ENCODE peak calls at places on chromosomes 11 and 22, in six cellular contexts. One of them, this sample, is unnamed. For H3K4me1, the result is how much of the 10 kb centered on the place peaks cover.

GRCh38 chr11:75481602-75482309 is 44.0 kb downstream of the GDPD5 start:
- DNase-seq in psoas muscle: no peak
- DNase-seq in Peyer's patch: no peak
- DNase-seq in fibroblast of lung: no peak
- DNase-seq in cardiac muscle cell: no peak
- DNase-seq in tibial artery: no peak
- DNase-seq in this sample: no peak

GRCh38 chr11:11798586-11799438 is 43.0 kb upstream of the USP47 start:
- DNase-seq in psoas muscle: peak
- DNase-seq in Peyer's patch: peak
- DNase-seq in fibroblast of lung: peak
- DNase-seq in cardiac muscle cell: peak
- DNase-seq in tibial artery: peak
- DNase-seq in this sample: peak

GRCh38 chr22:49021097-49021925 is 806.4 kb downstream of the BRD1 start:
- DNase-seq in psoas muscle: peak
- DNase-seq in Peyer's patch: peak
- DNase-seq in fibroblast of lung: no peak
- DNase-seq in cardiac muscle cell: no peak
- DNase-seq in tibial artery: peak
- DNase-seq in this sample: no peak

GRCh38 chr22:21796863-21797262 is 61.3 kb upstream of the YPEL1 start:
- DNase-seq in psoas muscle: no peak
- DNase-seq in Peyer's patch: no peak
- DNase-seq in fibroblast of lung: no peak
- DNase-seq in cardiac muscle cell: no peak
- DNase-seq in tibial artery: no peak
- DNase-seq in this sample: no peak

GRCh38 chr22:24950272-24950902 is 2.1 kb upstream of the KIAA1671 start:
- DNase-seq in psoas muscle: no peak
- DNase-seq in Peyer's patch: no peak
- DNase-seq in fibroblast of lung: no peak
- DNase-seq in cardiac muscle cell: peak
- DNase-seq in tibial artery: no peak
- DNase-seq in this sample: no peak

GRCh38 chr11:101563166-101563565 is 20.6 kb downstream of the TRPC6 start:
- DNase-seq in psoas muscle: no peak
- DNase-seq in Peyer's patch: no peak
- DNase-seq in fibroblast of lung: no peak
- DNase-seq in cardiac muscle cell: no peak
- DNase-seq in tibial artery: no peak
- DNase-seq in this sample: no peak

GRCh38 chr22:40211481-40212052 is 33.8 kb downstream of the TNRC6B start:
- DNase-seq in psoas muscle: no peak
- DNase-seq in Peyer's patch: no peak
- DNase-seq in fibroblast of lung: no peak
- DNase-seq in cardiac muscle cell: no peak
- DNase-seq in tibial artery: no peak
- DNase-seq in this sample: no peak

GRCh38 chr11:2846056-2846455 is 39.5 kb downstream of the CDKN1C start:
- DNase-seq in psoas muscle: no peak
- DNase-seq in Peyer's patch: no peak
- DNase-seq in fibroblast of lung: no peak
- DNase-seq in cardiac muscle cell: peak
- DNase-seq in tibial artery: no peak
- DNase-seq in this sample: no peak

GRCh38 chr11:119366690-119367620 is 14.5 kb downstream of the USP2 start:
- DNase-seq in psoas muscle: no peak
- DNase-seq in Peyer's patch: peak
- DNase-seq in fibroblast of lung: no peak
- DNase-seq in cardiac muscle cell: no peak
- DNase-seq in tibial artery: no peak
- DNase-seq in this sample: no peak

GRCh38 chr11:98561216-98561615 is 459.5 kb upstream of the CNTN5 start:
- DNase-seq in psoas muscle: no peak
- DNase-seq in Peyer's patch: no peak
- DNase-seq in fibroblast of lung: no peak
- DNase-seq in cardiac muscle cell: no peak
- DNase-seq in tibial artery: no peak
- DNase-seq in this sample: no peak

GRCh38 chr11:78226684-78227680 is 38.3 kb downstream of the USP35 start:
- DNase-seq in psoas muscle: no peak
- DNase-seq in Peyer's patch: no peak
- DNase-seq in fibroblast of lung: no peak
- DNase-seq in cardiac muscle cell: no peak
- DNase-seq in tibial artery: no peak
- DNase-seq in this sample: no peak

GRCh38 chr11:113670830-113671215 is 35.3 kb downstream of the TMPRSS5 start:
- DNase-seq in psoas muscle: no peak
- DNase-seq in Peyer's patch: no peak
- DNase-seq in fibroblast of lung: no peak
- DNase-seq in cardiac muscle cell: no peak
- DNase-seq in tibial artery: no peak
- DNase-seq in this sample: no peak

GRCh38 chr11:57567210-57567511 is 311 bp downstream of the UBE2L6 start:
- DNase-seq in psoas muscle: no peak
- DNase-seq in Peyer's patch: no peak
- DNase-seq in fibroblast of lung: no peak
- DNase-seq in cardiac muscle cell: no peak
- DNase-seq in tibial artery: no peak
- DNase-seq in this sample: no peak

GRCh38 chr22:46959369-46959768 is 196.9 kb downstream of the TBC1D22A start:
- DNase-seq in psoas muscle: peak
- DNase-seq in Peyer's patch: no peak
- DNase-seq in fibroblast of lung: no peak
- DNase-seq in cardiac muscle cell: no peak
- DNase-seq in tibial artery: no peak
- DNase-seq in this sample: no peak

GRCh38 chr22:46956498-46957215 is 194.2 kb downstream of the TBC1D22A start:
- DNase-seq in psoas muscle: no peak
- DNase-seq in Peyer's patch: no peak
- DNase-seq in fibroblast of lung: no peak
- DNase-seq in cardiac muscle cell: no peak
- DNase-seq in tibial artery: no peak
- DNase-seq in this sample: no peak

GRCh38 chr22:46957521-46957920 is 195.1 kb downstream of the TBC1D22A start:
- DNase-seq in psoas muscle: peak
- DNase-seq in Peyer's patch: no peak
- DNase-seq in fibroblast of lung: no peak
- DNase-seq in cardiac muscle cell: no peak
- DNase-seq in tibial artery: no peak
- DNase-seq in this sample: no peak

GRCh38 chr22:46958649-46959048 is 196.2 kb downstream of the TBC1D22A start:
- DNase-seq in psoas muscle: no peak
- DNase-seq in Peyer's patch: no peak
- DNase-seq in fibroblast of lung: no peak
- DNase-seq in cardiac muscle cell: no peak
- DNase-seq in tibial artery: no peak
- DNase-seq in this sample: no peak

DNA sequence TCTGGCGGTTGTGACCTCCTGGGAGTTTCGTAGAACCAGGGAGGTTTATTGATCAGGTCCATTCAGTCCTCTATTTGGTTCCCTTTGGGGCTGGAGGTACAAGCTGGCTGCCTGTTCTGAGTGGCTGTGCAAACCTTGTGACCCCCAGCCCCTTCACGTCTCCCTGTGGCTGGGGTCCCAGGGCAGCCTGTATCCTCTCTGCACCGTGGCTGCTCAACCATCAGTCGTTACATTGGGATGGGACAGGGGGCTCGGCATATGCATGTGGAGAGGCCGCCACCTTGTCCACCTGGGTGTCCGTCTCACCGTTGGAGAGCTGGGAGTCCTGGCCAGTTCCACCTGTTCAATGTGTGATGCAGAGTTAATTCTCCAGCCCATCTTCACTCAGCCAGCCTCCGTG is 195.7 kb downstream of the TBC1D22A start:
- DNase-seq in psoas muscle: no peak
- DNase-seq in Peyer's patch: no peak
- DNase-seq in fibroblast of lung: no peak
- DNase-seq in cardiac muscle cell: no peak
- DNase-seq in tibial artery: no peak
- DNase-seq in this sample: no peak
- H3K4me1 ChIP-seq in psoas muscle: under half
- H3K4me1 ChIP-seq in Peyer's patch: under half
- H3K4me1 ChIP-seq in fibroblast of lung: under half
- H3K4me1 ChIP-seq in cardiac muscle cell: under half
- H3K4me1 ChIP-seq in tibial artery: under half
- H3K4me1 ChIP-seq in this sample: under half

GRCh38 chr11:121035823-121036222 is 11.9 kb downstream of the TBCEL start:
- DNase-seq in psoas muscle: no peak
- DNase-seq in Peyer's patch: no peak
- DNase-seq in fibroblast of lung: no peak
- DNase-seq in cardiac muscle cell: peak
- DNase-seq in tibial artery: no peak
- DNase-seq in this sample: no peak
- H3K4me1 ChIP-seq in psoas muscle: under half
- H3K4me1 ChIP-seq in Peyer's patch: under half
- H3K4me1 ChIP-seq in fibroblast of lung: under half
- H3K4me1 ChIP-seq in cardiac muscle cell: under half
- H3K4me1 ChIP-seq in tibial artery: under half
- H3K4me1 ChIP-seq in this sample: under half

GRCh38 chr22:44361391-44362126 is 48.8 kb upstream of the SHISAL1 start:
- DNase-seq in psoas muscle: peak
- DNase-seq in Peyer's patch: peak
- DNase-seq in fibroblast of lung: no peak
- DNase-seq in cardiac muscle cell: no peak
- DNase-seq in tibial artery: no peak
- DNase-seq in this sample: no peak
- H3K4me1 ChIP-seq in psoas muscle: under half
- H3K4me1 ChIP-seq in Peyer's patch: under half
- H3K4me1 ChIP-seq in fibroblast of lung: under half
- H3K4me1 ChIP-seq in cardiac muscle cell: under half
- H3K4me1 ChIP-seq in tibial artery: under half
- H3K4me1 ChIP-seq in this sample: under half

GRCh38 chr11:74465291-74465708 is 2.0 kb downstream of the KCNE3 start:
- DNase-seq in psoas muscle: no peak
- DNase-seq in Peyer's patch: peak
- DNase-seq in fibroblast of lung: no peak
- DNase-seq in cardiac muscle cell: no peak
- DNase-seq in tibial artery: no peak
- DNase-seq in this sample: no peak
- H3K4me1 ChIP-seq in psoas muscle: under half
- H3K4me1 ChIP-seq in Peyer's patch: under half
- H3K4me1 ChIP-seq in fibroblast of lung: under half
- H3K4me1 ChIP-seq in cardiac muscle cell: under half
- H3K4me1 ChIP-seq in tibial artery: under half
- H3K4me1 ChIP-seq in this sample: under half